ENCODE peak calls at places on chromosomes 6 and 20, in four cellular contexts. L is progenitor cell of endocrine pancreas, C is heart left ventricle, Z is fibroblast of pulmonary artery. U is an unnamed sample.

GRCh38 chr20:44908987-44909871 is 631 bp upstream of the PABPC1L start:
- DNase-seq in C (no peak), Z (peak; percentile 5), L (no peak), U (no peak)

GRCh38 chr20:58544301-58544700 is 29.1 kb upstream of the APCDD1L start:
- DNase-seq in L (no peak), Z (no peak), C (no peak), U (no peak)

GRCh38 chr6:109304284-109305015 is 77.8 kb downstream of the CD164 start:
- DNase-seq in L (no peak), C (no peak), Z (peak; percentile 28), U (no peak)

GRCh38 chr20:44745122-44745521 is 543 bp upstream of the KCNK15 start:
- DNase-seq in C (no peak), L (no peak), Z (no peak), U (no peak)

GRCh38 chr20:45845452-45845851 is 11.7 kb downstream of the ACOT8 start:
- DNase-seq in C (no peak), Z (no peak), L (no peak), U (no peak)

GRCh38 chr20:49969946-49970345 is 12.8 kb upstream of the SNAI1 start:
- DNase-seq in L (no peak), Z (no peak), C (peak; percentile 10), U (peak; percentile 86)

GRCh38 chr20:11204926-11205768 is 531.3 kb upstream of the JAG1 start:
- DNase-seq in L (no peak), C (peak; percentile 56), Z (peak; percentile 86), U (peak; percentile 84)

GRCh38 chr6:81752084-81752968 is at the start of gene TENT5A:
- DNase-seq in C (peak; percentile 96), Z (peak; percentile 90), L (peak; percentile 81), U (peak; percentile 97)

GRCh38 chr20:45092898-45093297 is 8.0 kb downstream of the KCNS1 start:
- DNase-seq in L (no peak), C (no peak), Z (no peak), U (no peak)

GRCh38 chr20:3727333-3728035 is 5.0 kb upstream of the HSPA12B start:
- DNase-seq in C (no peak), L (no peak), Z (peak; percentile 41), U (peak; percentile 27)
- TF ChIP-seq CTCF in C (no peak), L (no peak), Z (peak; percentile 10), U (no peak)

GRCh38 chr20:5592165-5592564 is 158.0 kb upstream of the SHLD1 start:
- DNase-seq in C (no peak), Z (no peak), L (no peak), U (no peak)
- TF ChIP-seq CTCF in C (no peak), Z (no peak), L (no peak), U (no peak)

GRCh38 chr6:33700391-33701050 is 11.0 kb downstream of the UQCC2 start:
- DNase-seq in C (peak; percentile 75), Z (peak; percentile 81), L (peak; percentile 51), U (peak; percentile 88)
- TF ChIP-seq CTCF in C (peak; percentile 76), Z (peak; percentile 90), L (peak; percentile 82), U (peak; percentile 94)

DNA sequence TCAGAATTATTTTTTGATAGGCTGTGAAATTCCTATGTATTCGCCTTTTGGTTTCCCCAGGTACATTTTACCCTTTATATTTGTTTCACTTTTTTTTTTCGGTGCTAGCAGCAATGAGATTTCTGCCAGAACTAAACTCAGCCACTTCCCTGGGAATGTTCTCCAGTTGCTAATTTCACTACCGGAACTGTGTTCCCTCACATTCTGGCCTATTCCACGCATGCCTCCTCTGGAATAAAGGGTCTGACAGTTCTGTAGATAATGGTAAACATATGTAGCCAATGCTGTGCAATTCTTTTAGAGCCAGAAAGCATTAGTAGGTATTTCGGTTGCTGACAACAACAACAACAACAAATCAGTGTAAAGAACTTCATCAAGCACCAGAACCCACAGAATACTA is 96.1 kb upstream of the TBX18 start:
- DNase-seq in Z (no peak), C (no peak), L (no peak), U (no peak)
- TF ChIP-seq CTCF in Z (no peak), C (no peak), L (no peak), U (no peak)

GRCh38 chr20:57122481-57123138 is 143.8 kb downstream of the BMP7 start:
- DNase-seq in L (no peak), Z (no peak), C (no peak), U (no peak)

GRCh38 chr20:57118964-57119363 is 147.5 kb downstream of the BMP7 start:
- DNase-seq in C (no peak), Z (no peak), L (no peak), U (no peak)

GRCh38 chr20:57114290-57115005 is 152.0 kb downstream of the BMP7 start:
- DNase-seq in L (no peak), C (no peak), Z (no peak), U (no peak)

GRCh38 chr20:57117296-57117695 is 149.1 kb downstream of the BMP7 start:
- DNase-seq in L (no peak), Z (no peak), C (no peak), U (no peak)

DNA sequence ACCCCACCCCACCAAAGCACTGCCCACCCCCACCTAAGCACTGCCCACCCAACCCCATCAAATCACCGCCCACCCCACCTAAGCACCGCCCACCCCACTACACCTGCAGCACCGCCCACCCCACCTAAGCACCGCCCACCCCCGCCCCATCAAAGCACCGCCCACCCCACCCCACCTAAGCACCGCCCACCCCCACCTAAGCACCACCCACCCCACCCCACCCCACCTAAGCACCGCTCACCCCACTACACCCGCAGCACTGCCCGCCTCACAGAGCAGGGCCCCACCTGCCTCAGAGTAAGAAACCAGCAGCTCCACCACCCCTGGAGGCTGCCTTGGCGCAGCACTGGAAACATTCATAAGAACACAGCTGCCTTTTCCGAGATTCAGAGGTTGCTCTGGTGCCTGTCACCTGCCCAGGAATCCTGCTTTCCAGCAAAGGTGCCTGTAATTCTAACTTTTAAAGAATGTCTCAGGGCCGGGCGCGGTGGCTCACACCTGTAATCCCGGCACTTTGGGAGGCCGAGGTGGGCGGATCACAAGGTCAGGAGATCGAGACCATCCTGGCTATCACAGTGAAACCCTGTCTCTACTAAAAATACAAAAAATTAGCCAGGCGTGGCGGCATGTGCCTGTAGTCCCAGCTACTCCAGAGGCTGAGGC is 148.2 kb downstream of the BMP7 start:
- DNase-seq in C (no peak), L (no peak), Z (no peak), U (no peak)
- TF ChIP-seq CTCF in C (no peak), L (no peak), Z (no peak), U (no peak)

DNA sequence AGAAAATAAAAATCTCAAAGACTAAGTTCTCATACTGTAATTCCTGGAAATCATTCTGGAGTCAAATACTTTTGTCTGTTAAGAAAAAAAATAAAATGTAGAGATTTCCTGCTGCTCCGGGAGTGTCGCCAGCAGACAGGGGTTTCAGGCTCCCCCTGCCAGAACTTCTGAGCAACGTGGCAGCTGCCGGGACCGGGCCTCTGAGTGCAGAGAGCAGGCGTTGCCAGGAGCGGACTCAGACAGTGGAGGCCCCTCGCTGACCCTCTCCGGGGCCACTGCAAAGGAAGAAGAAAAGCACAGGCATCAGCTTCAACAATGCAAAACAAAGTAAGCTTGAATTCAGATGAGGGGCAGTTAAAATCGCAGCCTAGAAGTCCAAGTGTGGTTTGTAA is 95.5 kb downstream of the THBS2 start:
- DNase-seq in C (peak; percentile 82), L (no peak), Z (peak; percentile 93), U (no peak)
- TF ChIP-seq CTCF in C (no peak), L (no peak), Z (peak; percentile 8), U (no peak)

GRCh38 chr6:25960689-25961088 is 1.9 kb upstream of the TRIM38 start:
- DNase-seq in Z (no peak), L (no peak), C (no peak), U (no peak)

GRCh38 chr6:25962368-25963127 is at the start of gene TRIM38:
- DNase-seq in C (peak; percentile 65), L (no peak), Z (peak; percentile 93), U (peak; percentile 80)

GRCh38 chr6:25959890-25960531 is 2.6 kb upstream of the TRIM38 start:
- DNase-seq in L (no peak), Z (peak; percentile 30), C (no peak), U (no peak)

GRCh38 chr6:25963426-25964123 is 973 bp downstream of the TRIM38 start:
- DNase-seq in L (no peak), Z (peak; percentile 49), C (no peak), U (peak; percentile 72)

DNA sequence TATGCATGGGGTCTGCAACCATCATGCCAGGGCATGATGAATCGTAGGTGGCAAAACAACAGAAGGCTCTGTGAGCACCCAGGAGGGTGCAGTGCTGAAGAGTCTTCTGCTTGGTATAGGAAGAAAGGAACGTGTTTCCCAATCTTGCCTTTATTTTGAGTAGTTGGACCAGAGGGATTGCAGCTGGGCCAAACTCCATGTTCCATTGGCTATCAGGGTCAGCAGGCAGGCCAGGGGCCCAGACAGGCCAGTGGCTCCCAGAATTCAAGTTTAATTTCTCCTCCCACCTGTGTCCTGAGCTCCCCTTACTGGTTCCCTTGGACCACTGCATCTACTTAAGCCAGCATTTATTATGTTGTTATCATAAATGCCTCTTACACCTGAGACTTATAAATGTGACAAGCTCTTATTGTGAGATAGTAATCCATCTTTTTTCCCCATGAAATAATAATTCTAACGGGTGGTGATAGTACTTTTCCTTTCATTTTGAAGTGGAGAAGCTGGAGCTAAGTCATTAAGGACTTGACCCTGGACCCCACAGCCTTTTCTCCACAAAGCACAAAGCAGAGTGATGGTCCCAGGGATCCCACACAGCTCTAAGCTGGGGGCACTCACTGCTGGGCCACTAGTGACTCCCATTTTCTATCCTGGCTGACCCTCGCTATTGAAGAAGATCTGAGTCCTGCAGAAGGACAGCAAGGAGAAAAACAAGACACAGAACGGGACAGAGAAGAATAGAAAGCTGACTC is 809 bp upstream of the TRIM38 start:
- DNase-seq in C (no peak), Z (no peak), L (no peak), U (no peak)
- TF ChIP-seq CTCF in C (no peak), Z (peak; percentile 4), L (no peak), U (no peak)

GRCh38 chr20:35395728-35396127 is 16.0 kb downstream of the UQCC1 start:
- DNase-seq in C (no peak), Z (peak; percentile 85), L (no peak), U (no peak)
- TF ChIP-seq CTCF in C (no peak), Z (peak; percentile 23), L (no peak), U (no peak)

DNA sequence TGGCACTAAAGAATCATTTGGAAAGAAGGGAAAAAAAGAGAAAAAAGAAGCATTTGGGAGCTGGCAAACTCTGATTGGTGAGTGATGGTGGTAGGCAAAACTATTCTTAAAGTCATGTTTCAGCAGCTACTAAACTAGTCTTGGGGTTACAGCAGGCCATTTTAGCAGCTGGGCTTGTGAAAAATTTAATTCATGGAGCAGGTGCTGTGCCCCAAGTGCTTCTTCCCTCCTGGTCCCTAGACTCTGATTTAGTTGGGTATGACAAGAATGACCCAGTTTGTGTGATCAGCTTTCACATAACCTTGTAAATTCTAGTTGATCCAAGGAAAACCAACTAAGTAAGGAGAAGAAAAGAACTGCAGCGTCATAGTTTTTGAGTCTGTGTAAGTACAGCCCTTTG is 1.1 kb upstream of the ASIP start:
- DNase-seq in L (no peak), C (no peak), Z (no peak), U (no peak)
- TF ChIP-seq CTCF in L (no peak), C (no peak), Z (no peak), U (no peak)

GRCh38 chr6:163652328-163652727 is 237.8 kb downstream of the QKI start:
- DNase-seq in L (no peak), Z (no peak), C (no peak), U (no peak)

GRCh38 chr6:163661271-163661671 is 246.8 kb downstream of the QKI start:
- DNase-seq in L (no peak), C (no peak), Z (no peak), U (no peak)

GRCh38 chr6:163659807-163660206 is 245.3 kb downstream of the QKI start:
- DNase-seq in L (no peak), C (no peak), Z (no peak), U (no peak)

GRCh38 chr6:163651910-163652309 is 237.4 kb downstream of the QKI start:
- DNase-seq in L (no peak), Z (no peak), C (no peak), U (peak; percentile 18)

GRCh38 chr6:163655217-163656121 is 241.0 kb downstream of the QKI start:
- DNase-seq in L (no peak), C (no peak), Z (no peak), U (no peak)
- TF ChIP-seq CTCF in L (no peak), C (no peak), Z (no peak), U (no peak)